ENCODE peak calls at places on chromosomes 11 and 22, in four cellular contexts. A is IMR-90, S is pancreas, H is heart left ventricle. N is an unnamed sample. For H3K4me1, the result is how much of the 10 kb centered on the place peaks cover.

GRCh38 chr11:123035831-123036230 is 26.1 kb downstream of the HSPA8 start:
- DNase-seq in A (no peak), H (no peak), S (no peak), N (no peak)

GRCh38 chr11:5931061-5931460 is 11.0 kb upstream of the OR56A3 start:
- DNase-seq in H (no peak), S (no peak), A (no peak), N (no peak)

GRCh38 chr22:27433585-27434190 is 367.9 kb downstream of the MN1 start:
- DNase-seq in S (no peak), H (no peak), A (peak), N (no peak)

GRCh38 chr11:83827940-83828554 is 541.9 kb upstream of the CCDC90B start:
- DNase-seq in A (peak), S (no peak), H (no peak), N (no peak)

GRCh38 chr22:44311855-44312170 is 938 bp downstream of the SHISAL1 start:
- DNase-seq in A (peak), H (no peak), S (peak), N (no peak)

GRCh38 chr22:45322873-45323525 is 13.3 kb downstream of the FAM118A start:
- DNase-seq in S (no peak), A (no peak), H (no peak), N (no peak)

GRCh38 chr22:39927544-39927943 is 26.7 kb downstream of the GRAP2 start:
- DNase-seq in S (no peak), A (no peak), H (no peak), N (no peak)

GRCh38 chr11:44526438-44526837 is 39.0 kb upstream of the CD82 start:
- DNase-seq in S (no peak), A (no peak), H (no peak), N (no peak)

GRCh38 chr11:71998649-71999310 is at the start of gene IL18BP:
- DNase-seq in H (no peak), A (no peak), S (no peak), N (peak)

GRCh38 chr11:134512061-134512460 is 100.0 kb upstream of the B3GAT1 start:
- DNase-seq in S (no peak), H (no peak), A (no peak), N (no peak)

GRCh38 chr11:111450480-111451320 is 61.5 kb downstream of the BTG4 start:
- DNase-seq in H (no peak), A (peak), S (no peak), N (no peak)

GRCh38 chr11:131865860-131866259 is 495.4 kb downstream of the NTM start:
- DNase-seq in S (no peak), H (no peak), A (no peak), N (no peak)

GRCh38 chr22:23784215-23784732 is 2.5 kb upstream of the SMARCB1 start:
- DNase-seq in A (peak), H (no peak), S (no peak), N (peak)

GRCh38 chr11:57294225-57295131 is 30.3 kb downstream of the TNKS1BP1 start:
- DNase-seq in A (peak), H (no peak), S (no peak), N (no peak)

GRCh38 chr11:76824980-76825725 is 35.6 kb upstream of the ACER3 start:
- DNase-seq in S (no peak), A (peak), H (no peak), N (no peak)

GRCh38 chr22:49330421-49331222 is 497.1 kb downstream of the BRD1 start:
- DNase-seq in S (no peak), A (no peak), H (no peak), N (no peak)

GRCh38 chr22:31615940-31616314 is 46.1 kb downstream of the PISD start:
- DNase-seq in H (no peak), A (no peak), S (no peak), N (peak)

GRCh38 chr22:31618057-31618456 is 44.0 kb downstream of the PISD start:
- DNase-seq in H (no peak), A (no peak), S (peak), N (peak)

GRCh38 chr22:31615481-31615840 is 46.6 kb downstream of the PISD start:
- DNase-seq in A (no peak), S (no peak), H (no peak), N (no peak)

GRCh38 chr22:31614781-31615480 is 47.1 kb downstream of the PISD start:
- DNase-seq in S (peak), H (no peak), A (no peak), N (peak)

GRCh38 chr22:31616315-31616980 is 45.6 kb downstream of the PISD start:
- DNase-seq in S (peak), A (no peak), H (no peak), N (peak)
- H3K27ac ChIP-seq in S (no peak), A (no peak), H (no peak), N (no peak)

DNA sequence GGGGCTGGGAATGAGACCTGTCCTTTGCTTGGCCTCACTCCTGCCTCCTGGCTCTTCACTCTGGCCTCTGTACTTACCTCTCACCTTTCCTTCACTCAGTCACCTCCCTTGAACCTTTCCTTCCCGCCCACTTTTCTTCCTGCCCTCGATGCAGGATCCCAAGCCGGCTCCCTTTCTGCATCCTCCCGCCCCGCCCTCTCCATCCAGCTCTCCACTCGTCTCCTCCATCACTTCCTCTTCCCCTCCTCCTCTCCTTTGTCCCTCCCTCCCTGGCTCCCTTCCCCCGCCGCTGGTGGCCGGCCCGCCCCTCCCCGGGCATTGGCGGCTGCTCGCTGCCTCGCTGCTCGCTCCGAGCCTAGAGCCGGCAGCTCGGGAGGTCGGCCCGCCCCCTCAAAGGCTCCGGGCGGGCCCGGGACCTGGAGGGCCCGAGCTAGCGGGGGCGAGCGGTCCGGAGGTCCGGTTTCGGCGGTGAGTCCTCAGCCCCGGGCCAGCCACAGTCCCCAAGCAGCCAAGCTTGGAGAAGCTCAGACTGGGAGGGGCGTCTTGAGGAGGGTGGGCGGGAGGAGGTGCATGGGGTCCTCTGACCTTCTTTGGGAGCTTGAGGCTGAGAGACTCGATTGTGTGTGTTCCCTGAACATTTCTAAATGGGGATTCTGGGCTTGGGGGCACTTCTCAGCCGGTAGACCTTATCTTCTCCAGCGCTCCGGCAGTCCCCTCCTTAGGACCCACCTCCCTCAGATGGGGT is 13.8 kb downstream of the PHLDB1 start:
- DNase-seq in S (no peak), H (peak), A (peak), N (peak)
- H3K4me1 ChIP-seq in S (under half), H (half or more), A (under half), N (under half)

DNA sequence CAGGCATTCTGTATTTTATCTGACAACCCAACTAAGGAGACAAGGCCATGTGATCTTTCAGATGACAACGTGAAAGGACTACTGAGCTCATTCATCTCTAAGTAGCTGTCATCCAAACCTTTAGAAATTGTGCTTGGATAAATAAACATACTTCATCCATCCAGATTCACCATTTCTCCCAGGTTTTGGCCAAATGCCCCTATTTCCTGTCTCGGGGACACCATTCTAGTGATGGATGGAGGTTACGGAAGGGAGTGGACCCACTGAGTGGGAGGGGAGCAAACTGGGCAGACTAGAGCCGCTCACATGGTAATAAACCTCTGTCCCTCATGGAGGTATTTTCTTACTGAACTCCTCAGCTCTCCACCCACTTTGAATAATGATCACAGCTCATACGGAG is 114.5 kb downstream of the SLC1A2 start:
- DNase-seq in H (no peak), A (no peak), S (no peak), N (no peak)
- H3K27ac ChIP-seq in H (peak), A (peak), S (no peak), N (no peak)

GRCh38 chr22:21014202-21015050 is 539 bp upstream of the P2RX6 start:
- DNase-seq in A (peak), H (peak), S (peak), N (peak)

GRCh38 chr22:21015051-21016006 is at the start of gene P2RX6:
- DNase-seq in H (no peak), S (no peak), A (peak), N (peak)

GRCh38 chr22:21013742-21014201 is 1.2 kb upstream of the P2RX6 start:
- DNase-seq in S (peak), A (no peak), H (no peak), N (no peak)

GRCh38 chr22:21018314-21018713 is 3.3 kb downstream of the P2RX6 start:
- DNase-seq in S (peak), H (no peak), A (no peak), N (no peak)

GRCh38 chr22:21016644-21017420 is 1.9 kb downstream of the P2RX6 start:
- DNase-seq in A (no peak), H (no peak), S (peak), N (no peak)
- H3K4me1 ChIP-seq in A (under half), H (under half), S (under half), N (under half)

DNA sequence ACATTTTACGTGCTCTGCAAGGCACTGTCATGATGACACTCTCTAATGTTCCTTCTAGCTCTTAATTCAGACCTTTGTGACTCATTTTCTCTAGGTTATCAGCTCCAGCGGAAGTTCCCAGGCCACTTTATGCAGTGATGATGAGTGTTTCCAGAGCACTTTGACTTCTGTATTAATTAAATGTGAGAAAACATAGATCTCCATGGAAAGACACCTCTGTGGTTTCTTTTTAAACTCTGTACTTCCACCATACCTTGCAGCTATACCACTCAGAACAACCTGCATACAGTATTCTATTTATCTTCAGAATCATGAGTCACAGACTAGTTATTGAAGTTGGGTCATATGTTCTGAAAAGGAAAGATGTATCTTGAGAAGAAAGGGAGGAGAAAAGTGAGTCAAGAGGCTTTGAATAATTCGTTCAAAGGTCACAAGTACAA is 175.6 kb upstream of the TENM4 start:
- DNase-seq in S (no peak), A (no peak), H (no peak), N (no peak)
- H3K27ac ChIP-seq in S (no peak), A (no peak), H (no peak), N (no peak)

N was measured in right cardiac atrium.